ENCODE peak calls at places on chromosomes 13 and 19, in seven cellular contexts. R is tibial nerve; T is cardiac muscle cell; M is OCI-LY7; Q is activated CD8-positive, alpha-beta T cell treated with anti-CD3 and anti-CD28 coated beads for 36 hours; G is WTC11; J is colonic mucosa. D is an unnamed sample.

GRCh38 chr19:5679289-5680082 is 830 bp downstream of the MICOS13 start:
- DNase-seq in R (no peak), M (no peak), G (no peak), J (no peak), Q (no peak), T (no peak), D (no peak)

GRCh38 chr13:46355088-46355468 is 32.0 kb downstream of the RUBCNL start:
- DNase-seq in M (no peak), G (no peak), Q (no peak), J (no peak), T (no peak), R (no peak), D (no peak)

GRCh38 chr19:54644056-54644455 is 13.8 kb downstream of the LILRB1 start:
- DNase-seq in M (no peak), J (no peak), R (peak; percentile 24), Q (no peak), T (no peak), G (no peak), D (no peak)

GRCh38 chr13:26513931-26514330 is 43.6 kb upstream of the WASF3 start:
- DNase-seq in T (no peak), Q (no peak), G (no peak), J (no peak), R (no peak), M (no peak), D (no peak)

GRCh38 chr19:3645726-3646125 is 19.1 kb upstream of the CACTIN start:
- DNase-seq in Q (no peak), T (no peak), J (no peak), R (no peak), M (no peak), G (no peak), D (no peak)

GRCh38 chr19:5990289-5990797 is 12.4 kb upstream of the RANBP3 start:
- DNase-seq in G (peak; percentile 44), Q (no peak), T (no peak), M (no peak), J (no peak), R (no peak), D (no peak)

GRCh38 chr13:113625965-113626661 is 31.9 kb downstream of the ATP4B start:
- DNase-seq in M (no peak), R (no peak), G (no peak), Q (no peak), T (peak; percentile 52), J (no peak), D (no peak)

GRCh38 chr19:5128932-5129389 is 160.0 kb downstream of the KDM4B start:
- DNase-seq in T (peak; percentile 75), J (no peak), Q (no peak), R (peak; percentile 15), G (no peak), M (no peak), D (no peak)

GRCh38 chr13:114073881-114074551 is 58.4 kb downstream of the RASA3 start:
- DNase-seq in Q (no peak), R (no peak), G (no peak), J (no peak), M (no peak), T (no peak), D (peak; percentile 20)

GRCh38 chr13:44311011-44311481 is 62.6 kb upstream of the SERP2 start:
- DNase-seq in G (no peak), Q (no peak), T (peak; percentile 42), R (no peak), J (no peak), M (no peak), D (no peak)

GRCh38 chr13:62631614-62632013 is 1216.0 kb upstream of the PCDH20 start:
- DNase-seq in M (no peak), J (no peak), R (no peak), T (no peak), G (no peak), Q (no peak), D (no peak)

GRCh38 chr13:32031025-32031814 is at the start of gene FRY:
- DNase-seq in J (peak; percentile 58), Q (peak; percentile 54), M (peak; percentile 49), R (peak; percentile 27), G (peak; percentile 85), T (peak; percentile 64), D (peak; percentile 30)

GRCh38 chr19:2261438-2262172 is 5.4 kb upstream of the JSRP1 start:
- DNase-seq in J (peak; percentile 68), R (peak; percentile 43), M (peak; percentile 71), Q (peak; percentile 84), G (peak; percentile 74), T (peak; percentile 56), D (no peak)

GRCh38 chr19:43589680-43590079 is 6.3 kb downstream of the IRGQ start:
- DNase-seq in M (peak; percentile 29), Q (peak; percentile 17), J (no peak), R (no peak), T (no peak), G (no peak), D (no peak)

GRCh38 chr19:4292515-4292914 is 9.7 kb downstream of the TMIGD2 start:
- DNase-seq in M (no peak), Q (no peak), R (no peak), T (no peak), J (no peak), G (no peak), D (no peak)

GRCh38 chr19:7806876-7807275 is 23.1 kb upstream of the EVI5L start:
- DNase-seq in Q (no peak), T (no peak), R (no peak), G (no peak), M (no peak), J (no peak), D (no peak)

GRCh38 chr19:31976775-31977536 is 368.5 kb upstream of the ZNF507 start:
- DNase-seq in Q (no peak), G (no peak), J (no peak), R (no peak), T (no peak), M (no peak), D (no peak)

GRCh38 chr19:49356382-49356781 is 5.8 kb downstream of the TEAD2 start:
- DNase-seq in G (no peak), R (no peak), Q (no peak), J (no peak), T (peak; percentile 29), M (no peak), D (no peak)

GRCh38 chr19:52535831-52536800 is 8.6 kb downstream of the ZNF808 start:
- DNase-seq in J (peak; percentile 72), T (peak; percentile 88), G (peak; percentile 97), R (peak; percentile 79), Q (peak; percentile 97), M (peak; percentile 92), D (peak; percentile 81)

GRCh38 chr19:45349430-45349941 is 8.9 kb downstream of the KLC3 start:
- DNase-seq in M (no peak), J (no peak), G (no peak), R (no peak), Q (no peak), T (no peak), D (no peak)

GRCh38 chr13:76641056-76641455 is 245.1 kb downstream of the KCTD12 start:
- DNase-seq in T (peak; percentile 53), J (no peak), G (no peak), M (no peak), R (no peak), Q (no peak), D (no peak)

GRCh38 chr13:37058801-37059135 is 720 bp downstream of the SUPT20H start:
- DNase-seq in J (peak; percentile 44), Q (peak; percentile 56), G (no peak), T (peak; percentile 34), M (peak; percentile 60), R (no peak), D (no peak)

GRCh38 chr13:20525144-20525600 is 485 bp downstream of the CRYL1 start:
- DNase-seq in T (peak; percentile 14), G (peak; percentile 39), R (peak; percentile 25), J (peak; percentile 61), M (no peak), Q (peak; percentile 27), D (no peak)

GRCh38 chr13:73146705-73147104 is 87.9 kb downstream of the KLF5 start:
- DNase-seq in T (no peak), R (no peak), J (no peak), G (no peak), Q (no peak), M (no peak), D (no peak)

GRCh38 chr19:32404939-32405430 is 585 bp upstream of the DPY19L3 start:
- DNase-seq in M (peak; percentile 47), J (peak; percentile 61), G (peak; percentile 42), Q (no peak), T (peak; percentile 52), R (peak; percentile 50), D (no peak)

GRCh38 chr19:44530777-44531176 is 1.3 kb upstream of the CEACAM20 start:
- DNase-seq in Q (no peak), J (no peak), M (no peak), G (no peak), R (no peak), T (peak; percentile 41), D (no peak)

GRCh38 chr13:73803997-73804396 is 330.2 kb downstream of the KLF12 start:
- DNase-seq in Q (no peak), J (no peak), M (no peak), T (no peak), G (no peak), R (no peak), D (no peak)

GRCh38 chr13:105144020-105144419 is 1391.4 kb downstream of the EFNB2 start:
- DNase-seq in T (no peak), J (no peak), R (no peak), M (no peak), G (no peak), Q (no peak), D (no peak)
- TF ChIP-seq CTCF in T (no peak), J (no peak), R (no peak), M (no peak), G (no peak), Q (no peak), D (no peak)

DNA sequence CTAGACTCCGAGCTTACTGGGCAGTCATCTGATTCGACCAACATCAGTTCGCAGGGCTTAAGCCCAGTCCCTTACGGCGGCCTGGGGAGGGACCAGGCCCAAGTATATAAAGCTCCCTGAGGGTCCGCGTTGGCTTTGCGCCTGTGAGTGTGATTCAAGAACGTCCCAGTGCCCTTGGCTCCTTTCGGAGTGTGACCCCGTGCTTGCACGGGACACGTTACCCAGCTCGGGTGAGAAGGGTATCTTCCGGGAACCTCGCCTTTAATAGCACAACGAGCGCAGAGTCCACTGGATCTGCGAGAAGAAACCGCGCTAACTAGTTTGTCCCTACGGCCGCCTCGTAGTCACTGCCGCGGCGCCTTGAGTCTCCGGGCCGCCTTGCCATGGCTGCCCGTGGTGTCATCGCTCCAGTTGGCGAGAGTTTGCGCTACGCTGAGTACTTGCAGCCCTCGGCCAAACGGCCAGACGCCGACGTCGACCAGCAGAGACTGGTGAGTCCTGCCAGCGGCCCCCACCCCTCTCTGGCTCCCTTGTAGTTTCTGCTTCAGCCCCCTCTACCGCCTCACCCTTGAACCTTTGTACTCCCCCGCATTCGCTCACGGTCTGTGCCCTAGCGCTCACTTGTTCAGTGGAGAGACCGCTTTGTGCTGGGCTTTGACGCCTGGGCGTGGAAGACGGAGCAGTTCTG is at the start of gene DNAJC15:
- DNase-seq in T (peak; percentile 86), R (peak; percentile 88), M (peak; percentile 27), G (peak; percentile 81), J (peak; percentile 87), Q (peak; percentile 86), D (peak; percentile 58)
- TF ChIP-seq CTCF in T (peak; percentile 3), R (no peak), M (no peak), G (no peak), J (no peak), Q (no peak), D (no peak)

GRCh38 chr19:47765522-47766358 is 12.8 kb upstream of the SELENOW start:
- DNase-seq in G (peak; percentile 88), R (peak; percentile 50), Q (peak; percentile 61), M (peak; percentile 70), T (peak; percentile 72), J (peak; percentile 68), D (no peak)
- TF ChIP-seq CTCF in G (peak; percentile 80), R (peak; percentile 66), Q (peak; percentile 54), M (peak; percentile 83), T (peak; percentile 93), J (peak; percentile 78), D (no peak)

GRCh38 chr19:38675611-38676010 is 28.2 kb downstream of the ACTN4 start:
- DNase-seq in T (no peak), Q (peak; percentile 69), R (no peak), G (no peak), M (no peak), J (no peak), D (no peak)
- TF ChIP-seq CTCF in T (no peak), Q (no peak), R (no peak), G (no peak), M (no peak), J (no peak), D (no peak)